ENCODE peak calls at places on chromosomes 4 and X, in four cellular contexts. X is Caco-2, G is psoas muscle, S is pancreas. T is an unnamed sample.

GRCh38 chr4:2745981-2746806 is 9.9 kb downstream of the TNIP2 start:
- DNase-seq in X (no peak), G (peak), S (no peak), T (peak)

GRCh38 chrX:112211459-112211858 is 128.9 kb upstream of the TRPC5 start:
- DNase-seq in X (no peak), G (no peak), S (no peak), T (no peak)

GRCh38 chrX:153554519-153555167 is 37.2 kb downstream of the ATP2B3 start:
- DNase-seq in X (peak), G (peak), S (peak), T (peak)

GRCh38 chrX:53257166-53257565 is 24.2 kb downstream of the IQSEC2 start:
- DNase-seq in X (no peak), G (no peak), S (no peak), T (no peak)

GRCh38 chr4:1547131-1547862 is 136.8 kb downstream of the FAM53A start:
- DNase-seq in X (no peak), G (peak), S (no peak), T (no peak)

GRCh38 chr4:145061325-145061920 is 36.6 kb downstream of the ANAPC10 start:
- DNase-seq in X (peak), G (no peak), S (no peak), T (no peak)

GRCh38 chr4:113835005-113835404 is 73.5 kb upstream of the CAMK2D start:
- DNase-seq in X (no peak), G (no peak), S (no peak), T (no peak)

GRCh38 chr4:88177981-88178632 is 19.7 kb upstream of the ABCG2 start:
- DNase-seq in X (peak), G (no peak), S (no peak), T (peak)

GRCh38 chrX:77505227-77505626 is 58.0 kb downstream of the FGF16 start:
- DNase-seq in X (no peak), G (no peak), S (no peak), T (no peak)

GRCh38 chr4:151690164-151690856 is 70.5 kb downstream of the GATB start:
- DNase-seq in X (no peak), G (no peak), S (no peak), T (no peak)

GRCh38 chr4:144584428-144584827 is 61.5 kb upstream of the HHIP start:
- DNase-seq in X (no peak), G (no peak), S (no peak), T (no peak)

GRCh38 chr4:12583286-12583685 is 900.9 kb downstream of the RAB28 start:
- DNase-seq in X (no peak), G (no peak), S (no peak), T (no peak)

GRCh38 chr4:103118171-103118570 is 18.5 kb upstream of the BDH2 start:
- DNase-seq in X (no peak), G (no peak), S (no peak), T (no peak)

GRCh38 chrX:149497626-149498025 is 7.5 kb downstream of the IDS start:
- DNase-seq in X (no peak), G (no peak), S (no peak), T (no peak)

GRCh38 chrX:45801554-45801953 is 600.9 kb upstream of the DIPK2B start:
- DNase-seq in X (no peak), G (no peak), S (no peak), T (no peak)

GRCh38 chrX:43822015-43822414 is 60.2 kb downstream of the MAOB start:
- DNase-seq in X (no peak), G (no peak), S (no peak), T (no peak)

GRCh38 chr4:73603307-73603710 is 16.9 kb downstream of the RASSF6 start:
- DNase-seq in X (peak), G (no peak), S (peak), T (no peak)

GRCh38 chr4:100828986-100829685 is 311.3 kb upstream of the EMCN start:
- DNase-seq in X (no peak), G (no peak), S (no peak), T (no peak)

GRCh38 chr4:169410839-169411770 is 140.3 kb upstream of the SH3RF1 start:
- DNase-seq in X (no peak), G (no peak), S (no peak), T (peak)

GRCh38 chrX:72201836-72202536 is 20.4 kb downstream of the PIN4 start:
- DNase-seq in X (no peak), G (no peak), S (no peak), T (no peak)

GRCh38 chrX:131762802-131763234 is 218.9 kb downstream of the OR13H1 start:
- DNase-seq in X (no peak), G (no peak), S (peak), T (peak)

GRCh38 chrX:47854474-47854873 is 17.8 kb downstream of the ZNF81 start:
- DNase-seq in X (peak), G (no peak), S (peak), T (no peak)

GRCh38 chr4:109410776-109411175 is 22.8 kb upstream of the SEC24B start:
- DNase-seq in X (no peak), G (no peak), S (no peak), T (no peak)

GRCh38 chrX:97306771-97307470 is 423.2 kb downstream of the RPA4 start:
- DNase-seq in X (no peak), G (no peak), S (no peak), T (no peak)

GRCh38 chrX:30649859-30650258 is 3.4 kb upstream of the GK start:
- DNase-seq in X (peak), G (no peak), S (no peak), T (no peak)

GRCh38 chrX:38820751-38821150 is 19.5 kb downstream of the MID1IP1 start:
- DNase-seq in X (no peak), G (no peak), S (no peak), T (no peak)

GRCh38 chr4:75644095-75644494 is 13.8 kb upstream of the CDKL2 start:
- DNase-seq in X (no peak), G (no peak), S (no peak), T (no peak)
- H3K4me3 ChIP-seq in X (no peak), G (no peak), S (no peak), T (no peak)

GRCh38 chrX:78886550-78886949 is 58.6 kb upstream of the P2RY10 start:
- DNase-seq in X (no peak), G (no peak), S (no peak), T (no peak)
- TF ChIP-seq CTCF in X (no peak), G (peak), S (no peak), T (peak)

GRCh38 chr4:155445306-155445705 is 68.5 kb upstream of the MAP9 start:
- DNase-seq in X (no peak), G (no peak), S (no peak), T (no peak)
- H3K4me3 ChIP-seq in X (no peak), G (no peak), S (no peak), T (no peak)

GRCh38 chr4:180913750-180914149 is 1329.5 kb upstream of the TENM3 start:
- DNase-seq in X (no peak), G (no peak), S (no peak), T (no peak)

GRCh38 chr4:180909279-180909678 is 1333.9 kb upstream of the TENM3 start:
- DNase-seq in X (peak), G (no peak), S (no peak), T (no peak)
- TF ChIP-seq CTCF in X (no peak), G (no peak), S (no peak), T (no peak)